ENCODE peak calls at places on chromosome 9, in nine cellular contexts. One of them, this sample, is unnamed.

GRCh38 chr9:135608294-135608998 is 30.9 kb downstream of the GLT6D1 start:
- DNase-seq in HL-60: no peak
- DNase-seq in CD4-positive, CD25-positive, alpha-beta regulatory T cell: no peak
- DNase-seq in astrocyte of the cerebellum: no peak
- DNase-seq in CD8-positive, alpha-beta T cell: no peak
- DNase-seq in AG04449: no peak
- DNase-seq in A549: no peak
- DNase-seq in AG09309: no peak
- DNase-seq in upper lobe of right lung: peak; percentile 58
- DNase-seq in this sample: no peak

GRCh38 chr9:87668722-87669121 is 57.2 kb upstream of the CTSL start:
- DNase-seq in HL-60: no peak
- DNase-seq in CD4-positive, CD25-positive, alpha-beta regulatory T cell: no peak
- DNase-seq in astrocyte of the cerebellum: no peak
- DNase-seq in CD8-positive, alpha-beta T cell: no peak
- DNase-seq in AG04449: no peak
- DNase-seq in A549: no peak
- DNase-seq in AG09309: no peak
- DNase-seq in upper lobe of right lung: no peak
- DNase-seq in this sample: no peak

GRCh38 chr9:87854563-87854962 is 28.1 kb upstream of the SPATA31E1 start:
- DNase-seq in HL-60: no peak
- DNase-seq in CD4-positive, CD25-positive, alpha-beta regulatory T cell: no peak
- DNase-seq in astrocyte of the cerebellum: no peak
- DNase-seq in CD8-positive, alpha-beta T cell: no peak
- DNase-seq in AG04449: no peak
- DNase-seq in A549: no peak
- DNase-seq in AG09309: no peak
- DNase-seq in upper lobe of right lung: no peak
- DNase-seq in this sample: no peak

GRCh38 chr9:137269231-137269772 is 8.2 kb upstream of the TOR4A start:
- DNase-seq in HL-60: no peak
- DNase-seq in CD4-positive, CD25-positive, alpha-beta regulatory T cell: no peak
- DNase-seq in astrocyte of the cerebellum: no peak
- DNase-seq in CD8-positive, alpha-beta T cell: no peak
- DNase-seq in AG04449: no peak
- DNase-seq in A549: peak; percentile 58
- DNase-seq in AG09309: no peak
- DNase-seq in upper lobe of right lung: peak; percentile 89
- DNase-seq in this sample: peak; percentile 37

GRCh38 chr9:38083858-38084555 is 15.0 kb upstream of the SHB start:
- DNase-seq in HL-60: no peak
- DNase-seq in CD4-positive, CD25-positive, alpha-beta regulatory T cell: no peak
- DNase-seq in astrocyte of the cerebellum: no peak
- DNase-seq in CD8-positive, alpha-beta T cell: peak; percentile 44
- DNase-seq in AG04449: no peak
- DNase-seq in A549: no peak
- DNase-seq in AG09309: no peak
- DNase-seq in upper lobe of right lung: no peak
- DNase-seq in this sample: no peak

GRCh38 chr9:132004323-132004722 is 75.3 kb downstream of the MED27 start:
- DNase-seq in HL-60: no peak
- DNase-seq in CD4-positive, CD25-positive, alpha-beta regulatory T cell: no peak
- DNase-seq in astrocyte of the cerebellum: no peak
- DNase-seq in CD8-positive, alpha-beta T cell: no peak
- DNase-seq in AG04449: no peak
- DNase-seq in A549: no peak
- DNase-seq in AG09309: no peak
- DNase-seq in upper lobe of right lung: no peak
- DNase-seq in this sample: no peak

GRCh38 chr9:115606851-115607250 is 488.9 kb upstream of the TNC start:
- DNase-seq in HL-60: no peak
- DNase-seq in CD4-positive, CD25-positive, alpha-beta regulatory T cell: no peak
- DNase-seq in astrocyte of the cerebellum: no peak
- DNase-seq in CD8-positive, alpha-beta T cell: no peak
- DNase-seq in AG04449: no peak
- DNase-seq in A549: no peak
- DNase-seq in AG09309: no peak
- DNase-seq in upper lobe of right lung: no peak
- DNase-seq in this sample: no peak

GRCh38 chr9:119216891-119217290 is 152.3 kb downstream of the BRINP1 start:
- DNase-seq in HL-60: no peak
- DNase-seq in CD4-positive, CD25-positive, alpha-beta regulatory T cell: no peak
- DNase-seq in astrocyte of the cerebellum: no peak
- DNase-seq in CD8-positive, alpha-beta T cell: no peak
- DNase-seq in AG04449: no peak
- DNase-seq in A549: no peak
- DNase-seq in AG09309: no peak
- DNase-seq in upper lobe of right lung: no peak
- DNase-seq in this sample: no peak

GRCh38 chr9:109320338-109320733 is 523 bp downstream of the EPB41L4B start:
- DNase-seq in HL-60: no peak
- DNase-seq in CD4-positive, CD25-positive, alpha-beta regulatory T cell: no peak
- DNase-seq in astrocyte of the cerebellum: no peak
- DNase-seq in CD8-positive, alpha-beta T cell: no peak
- DNase-seq in AG04449: no peak
- DNase-seq in A549: no peak
- DNase-seq in AG09309: no peak
- DNase-seq in upper lobe of right lung: no peak
- DNase-seq in this sample: peak; percentile 17

GRCh38 chr9:83219154-83219923 is 156.4 kb upstream of the RASEF start:
- DNase-seq in HL-60: peak; percentile 81
- DNase-seq in CD4-positive, CD25-positive, alpha-beta regulatory T cell: peak; percentile 5
- DNase-seq in astrocyte of the cerebellum: peak; percentile 68
- DNase-seq in CD8-positive, alpha-beta T cell: no peak
- DNase-seq in AG04449: peak; percentile 12
- DNase-seq in A549: peak; percentile 58
- DNase-seq in AG09309: no peak
- DNase-seq in upper lobe of right lung: peak; percentile 93
- DNase-seq in this sample: peak; percentile 7

GRCh38 chr9:71483457-71483856 is 284.9 kb downstream of the CEMIP2 start:
- DNase-seq in HL-60: no peak
- DNase-seq in CD4-positive, CD25-positive, alpha-beta regulatory T cell: no peak
- DNase-seq in astrocyte of the cerebellum: no peak
- DNase-seq in CD8-positive, alpha-beta T cell: no peak
- DNase-seq in AG04449: no peak
- DNase-seq in A549: no peak
- DNase-seq in AG09309: no peak
- DNase-seq in upper lobe of right lung: no peak
- DNase-seq in this sample: no peak

GRCh38 chr9:110546411-110546871 is 33.1 kb downstream of the SVEP1 start:
- DNase-seq in HL-60: no peak
- DNase-seq in CD4-positive, CD25-positive, alpha-beta regulatory T cell: no peak
- DNase-seq in astrocyte of the cerebellum: no peak
- DNase-seq in CD8-positive, alpha-beta T cell: no peak
- DNase-seq in AG04449: no peak
- DNase-seq in A549: no peak
- DNase-seq in AG09309: no peak
- DNase-seq in upper lobe of right lung: no peak
- DNase-seq in this sample: no peak

GRCh38 chr9:33351547-33351946 is 50.8 kb downstream of the AQP7 start:
- DNase-seq in HL-60: no peak
- DNase-seq in CD4-positive, CD25-positive, alpha-beta regulatory T cell: no peak
- DNase-seq in astrocyte of the cerebellum: no peak
- DNase-seq in CD8-positive, alpha-beta T cell: no peak
- DNase-seq in AG04449: no peak
- DNase-seq in A549: no peak
- DNase-seq in AG09309: no peak
- DNase-seq in upper lobe of right lung: no peak
- DNase-seq in this sample: no peak

GRCh38 chr9:135101068-135101410 is 13.6 kb downstream of the OLFM1 start:
- DNase-seq in HL-60: no peak
- DNase-seq in CD4-positive, CD25-positive, alpha-beta regulatory T cell: no peak
- DNase-seq in astrocyte of the cerebellum: no peak
- DNase-seq in CD8-positive, alpha-beta T cell: no peak
- DNase-seq in AG04449: no peak
- DNase-seq in A549: no peak
- DNase-seq in AG09309: no peak
- DNase-seq in upper lobe of right lung: no peak
- DNase-seq in this sample: no peak

GRCh38 chr9:114756920-114757319 is 48.9 kb downstream of the TNFSF15 start:
- DNase-seq in HL-60: no peak
- DNase-seq in CD4-positive, CD25-positive, alpha-beta regulatory T cell: no peak
- DNase-seq in astrocyte of the cerebellum: no peak
- DNase-seq in CD8-positive, alpha-beta T cell: no peak
- DNase-seq in AG04449: no peak
- DNase-seq in A549: no peak
- DNase-seq in AG09309: no peak
- DNase-seq in upper lobe of right lung: no peak
- DNase-seq in this sample: no peak

GRCh38 chr9:93644397-93645088 is 68.2 kb downstream of the PHF2 start:
- DNase-seq in HL-60: no peak
- DNase-seq in CD4-positive, CD25-positive, alpha-beta regulatory T cell: no peak
- DNase-seq in astrocyte of the cerebellum: no peak
- DNase-seq in CD8-positive, alpha-beta T cell: no peak
- DNase-seq in AG04449: no peak
- DNase-seq in A549: no peak
- DNase-seq in AG09309: no peak
- DNase-seq in upper lobe of right lung: peak; percentile 37
- DNase-seq in this sample: no peak

GRCh38 chr9:126959917-126960316 is 45.3 kb downstream of the RALGPS1 start:
- DNase-seq in HL-60: no peak
- DNase-seq in CD4-positive, CD25-positive, alpha-beta regulatory T cell: no peak
- DNase-seq in astrocyte of the cerebellum: no peak
- DNase-seq in CD8-positive, alpha-beta T cell: no peak
- DNase-seq in AG04449: no peak
- DNase-seq in A549: no peak
- DNase-seq in AG09309: no peak
- DNase-seq in upper lobe of right lung: no peak
- DNase-seq in this sample: no peak

GRCh38 chr9:99712214-99712613 is 109.5 kb upstream of the NR4A3 start:
- DNase-seq in HL-60: no peak
- DNase-seq in CD4-positive, CD25-positive, alpha-beta regulatory T cell: no peak
- DNase-seq in astrocyte of the cerebellum: no peak
- DNase-seq in CD8-positive, alpha-beta T cell: no peak
- DNase-seq in AG04449: no peak
- DNase-seq in A549: no peak
- DNase-seq in AG09309: no peak
- DNase-seq in upper lobe of right lung: no peak
- DNase-seq in this sample: no peak

GRCh38 chr9:100884518-100884917 is 144.0 kb upstream of the PLPPR1 start:
- DNase-seq in HL-60: no peak
- DNase-seq in CD4-positive, CD25-positive, alpha-beta regulatory T cell: no peak
- DNase-seq in astrocyte of the cerebellum: no peak
- DNase-seq in CD8-positive, alpha-beta T cell: no peak
- DNase-seq in AG04449: no peak
- DNase-seq in A549: no peak
- DNase-seq in AG09309: no peak
- DNase-seq in upper lobe of right lung: no peak
- DNase-seq in this sample: no peak

GRCh38 chr9:9892217-9892616 is 720.6 kb downstream of the PTPRD start:
- DNase-seq in HL-60: no peak
- DNase-seq in CD4-positive, CD25-positive, alpha-beta regulatory T cell: no peak
- DNase-seq in astrocyte of the cerebellum: no peak
- DNase-seq in CD8-positive, alpha-beta T cell: no peak
- DNase-seq in AG04449: no peak
- DNase-seq in A549: no peak
- DNase-seq in AG09309: no peak
- DNase-seq in upper lobe of right lung: no peak
- DNase-seq in this sample: no peak

GRCh38 chr9:21690561-21690960 is 111.9 kb upstream of the MTAP start:
- DNase-seq in HL-60: no peak
- DNase-seq in CD4-positive, CD25-positive, alpha-beta regulatory T cell: no peak
- DNase-seq in astrocyte of the cerebellum: no peak
- DNase-seq in CD8-positive, alpha-beta T cell: no peak
- DNase-seq in AG04449: no peak
- DNase-seq in A549: no peak
- DNase-seq in AG09309: no peak
- DNase-seq in upper lobe of right lung: no peak
- DNase-seq in this sample: no peak

GRCh38 chr9:131264231-131264630 is 12.1 kb downstream of the FAM78A start:
- DNase-seq in HL-60: peak; percentile 21
- DNase-seq in CD4-positive, CD25-positive, alpha-beta regulatory T cell: no peak
- DNase-seq in astrocyte of the cerebellum: no peak
- DNase-seq in CD8-positive, alpha-beta T cell: peak; percentile 66
- DNase-seq in AG04449: no peak
- DNase-seq in A549: no peak
- DNase-seq in AG09309: no peak
- DNase-seq in upper lobe of right lung: no peak
- DNase-seq in this sample: no peak

GRCh38 chr9:122036408-122036807 is 56.7 kb downstream of the TTLL11 start:
- DNase-seq in HL-60: no peak
- DNase-seq in CD4-positive, CD25-positive, alpha-beta regulatory T cell: no peak
- DNase-seq in astrocyte of the cerebellum: no peak
- DNase-seq in CD8-positive, alpha-beta T cell: no peak
- DNase-seq in AG04449: no peak
- DNase-seq in A549: no peak
- DNase-seq in AG09309: no peak
- DNase-seq in upper lobe of right lung: no peak
- DNase-seq in this sample: no peak
- H3K4me3 ChIP-seq in HL-60: no peak overlapping the region
- H3K4me3 ChIP-seq in CD4-positive, CD25-positive, alpha-beta regulatory T cell: no peak overlapping the region
- H3K4me3 ChIP-seq in astrocyte of the cerebellum: no peak overlapping the region
- H3K4me3 ChIP-seq in CD8-positive, alpha-beta T cell: no peak overlapping the region
- H3K4me3 ChIP-seq in AG04449: no peak overlapping the region
- H3K4me3 ChIP-seq in A549: no peak overlapping the region
- H3K4me3 ChIP-seq in AG09309: no peak overlapping the region
- H3K4me3 ChIP-seq in upper lobe of right lung: no peak overlapping the region
- H3K4me3 ChIP-seq in this sample: no peak overlapping the region

GRCh38 chr9:29176231-29176630 is 1603.0 kb upstream of the C9orf72 start:
- DNase-seq in HL-60: no peak
- DNase-seq in CD4-positive, CD25-positive, alpha-beta regulatory T cell: no peak
- DNase-seq in astrocyte of the cerebellum: no peak
- DNase-seq in CD8-positive, alpha-beta T cell: no peak
- DNase-seq in AG04449: no peak
- DNase-seq in A549: no peak
- DNase-seq in AG09309: no peak
- DNase-seq in upper lobe of right lung: no peak
- DNase-seq in this sample: no peak

GRCh38 chr9:29176786-29177185 is 1603.5 kb upstream of the C9orf72 start:
- DNase-seq in HL-60: no peak
- DNase-seq in CD4-positive, CD25-positive, alpha-beta regulatory T cell: no peak
- DNase-seq in astrocyte of the cerebellum: no peak
- DNase-seq in CD8-positive, alpha-beta T cell: no peak
- DNase-seq in AG04449: no peak
- DNase-seq in A549: no peak
- DNase-seq in AG09309: no peak
- DNase-seq in upper lobe of right lung: no peak
- DNase-seq in this sample: no peak
- H3K4me3 ChIP-seq in HL-60: no peak overlapping the region
- H3K4me3 ChIP-seq in CD4-positive, CD25-positive, alpha-beta regulatory T cell: no peak overlapping the region
- H3K4me3 ChIP-seq in astrocyte of the cerebellum: no peak overlapping the region
- H3K4me3 ChIP-seq in CD8-positive, alpha-beta T cell: no peak overlapping the region
- H3K4me3 ChIP-seq in AG04449: no peak overlapping the region
- H3K4me3 ChIP-seq in A549: no peak overlapping the region
- H3K4me3 ChIP-seq in AG09309: no peak overlapping the region
- H3K4me3 ChIP-seq in upper lobe of right lung: no peak overlapping the region
- H3K4me3 ChIP-seq in this sample: no peak overlapping the region

GRCh38 chr9:4965174-4965821 is 19.8 kb upstream of the JAK2 start:
- DNase-seq in HL-60: no peak
- DNase-seq in CD4-positive, CD25-positive, alpha-beta regulatory T cell: no peak
- DNase-seq in astrocyte of the cerebellum: no peak
- DNase-seq in CD8-positive, alpha-beta T cell: no peak
- DNase-seq in AG04449: no peak
- DNase-seq in A549: no peak
- DNase-seq in AG09309: no peak
- DNase-seq in upper lobe of right lung: no peak
- DNase-seq in this sample: no peak
- H3K4me3 ChIP-seq in HL-60: no peak overlapping the region
- H3K4me3 ChIP-seq in CD4-positive, CD25-positive, alpha-beta regulatory T cell: no peak overlapping the region
- H3K4me3 ChIP-seq in astrocyte of the cerebellum: no peak overlapping the region
- H3K4me3 ChIP-seq in CD8-positive, alpha-beta T cell: no peak overlapping the region
- H3K4me3 ChIP-seq in AG04449: no peak overlapping the region
- H3K4me3 ChIP-seq in A549: no peak overlapping the region
- H3K4me3 ChIP-seq in AG09309: no peak overlapping the region
- H3K4me3 ChIP-seq in upper lobe of right lung: no peak overlapping the region
- H3K4me3 ChIP-seq in this sample: no peak overlapping the region

GRCh38 chr9:34459356-34459755 is 751 bp downstream of the DNAI1 start:
- DNase-seq in HL-60: no peak
- DNase-seq in CD4-positive, CD25-positive, alpha-beta regulatory T cell: no peak
- DNase-seq in astrocyte of the cerebellum: no peak
- DNase-seq in CD8-positive, alpha-beta T cell: no peak
- DNase-seq in AG04449: no peak
- DNase-seq in A549: no peak
- DNase-seq in AG09309: no peak
- DNase-seq in upper lobe of right lung: no peak
- DNase-seq in this sample: no peak
- H3K4me3 ChIP-seq in HL-60: no peak overlapping the region
- H3K4me3 ChIP-seq in CD4-positive, CD25-positive, alpha-beta regulatory T cell: no peak overlapping the region
- H3K4me3 ChIP-seq in astrocyte of the cerebellum: no peak overlapping the region
- H3K4me3 ChIP-seq in CD8-positive, alpha-beta T cell: no peak overlapping the region
- H3K4me3 ChIP-seq in AG04449: no peak overlapping the region
- H3K4me3 ChIP-seq in A549: no peak overlapping the region
- H3K4me3 ChIP-seq in AG09309: no peak overlapping the region
- H3K4me3 ChIP-seq in upper lobe of right lung: no peak overlapping the region
- H3K4me3 ChIP-seq in this sample: no peak overlapping the region